ENCODE peak calls at places on chromosomes 5 and 9, in nine cellular contexts. L, P, U, R, M, W, B, S and G are unnamed samples.

GRCh38 chr9:92384373-92384772 is 20.0 kb downstream of the OGN start:
- DNase-seq in L (no peak), P (no peak), U (no peak), R (no peak), M (peak; percentile 74), W (no peak), B (no peak), S (peak; percentile 69), G (no peak)

GRCh38 chr5:16812911-16813310 is 123.2 kb downstream of the MYO10 start:
- DNase-seq in L (peak; percentile 14), P (no peak), U (no peak), R (no peak), M (peak; percentile 86), W (no peak), B (no peak), S (peak; percentile 61), G (no peak)

GRCh38 chr5:36787365-36787764 is 89.2 kb upstream of the NIPBL start:
- DNase-seq in L (no peak), P (no peak), U (no peak), R (no peak), M (no peak), W (no peak), B (no peak), S (no peak), G (no peak)

GRCh38 chr5:175102717-175103116 is 341.3 kb downstream of the DRD1 start:
- DNase-seq in L (no peak), P (no peak), U (no peak), R (no peak), M (no peak), W (no peak), B (no peak), S (no peak), G (no peak)

GRCh38 chr9:22354699-22355384 is 91.8 kb upstream of the DMRTA1 start:
- DNase-seq in L (no peak), P (no peak), U (no peak), R (no peak), M (peak; percentile 11), W (no peak), B (no peak), S (no peak), G (no peak)

GRCh38 chr5:126857472-126858410 is 80.8 kb downstream of the LMNB1 start:
- DNase-seq in L (no peak), P (no peak), U (no peak), R (no peak), M (no peak), W (peak; percentile 69), B (no peak), S (peak; percentile 35), G (no peak)

GRCh38 chr5:57171818-57172465 is 1.9 kb upstream of the GPBP1 start:
- DNase-seq in L (peak; percentile 39), P (no peak), U (no peak), R (no peak), M (peak; percentile 83), W (no peak), B (no peak), S (peak; percentile 54), G (no peak)

GRCh38 chr5:173452098-173452497 is 123.9 kb upstream of the STC2 start:
- DNase-seq in L (no peak), P (no peak), U (peak; percentile 43), R (no peak), M (no peak), W (no peak), B (no peak), S (peak; percentile 81), G (no peak)

GRCh38 chr5:168898261-168898911 is 319.2 kb upstream of the PANK3 start:
- DNase-seq in L (no peak), P (no peak), U (no peak), R (no peak), M (no peak), W (no peak), B (no peak), S (no peak), G (no peak)

GRCh38 chr9:127562841-127563523 is 49.1 kb upstream of the STXBP1 start:
- DNase-seq in L (no peak), P (peak; percentile 76), U (no peak), R (no peak), M (peak; percentile 76), W (peak; percentile 45), B (no peak), S (peak; percentile 87), G (no peak)
- H3K36me3 ChIP-seq in L (no peaks in the 10 kb centered on the region), P (no peaks in the 10 kb centered on the region), U (peaks cover 6% of the 10 kb centered on the region), R (peaks cover 45% of the 10 kb centered on the region), M (peaks cover 24% of the 10 kb centered on the region), W (no peaks in the 10 kb centered on the region), B (peaks cover 74% of the 10 kb centered on the region), S (peaks cover 47% of the 10 kb centered on the region), G (no peaks in the 10 kb centered on the region)

DNA sequence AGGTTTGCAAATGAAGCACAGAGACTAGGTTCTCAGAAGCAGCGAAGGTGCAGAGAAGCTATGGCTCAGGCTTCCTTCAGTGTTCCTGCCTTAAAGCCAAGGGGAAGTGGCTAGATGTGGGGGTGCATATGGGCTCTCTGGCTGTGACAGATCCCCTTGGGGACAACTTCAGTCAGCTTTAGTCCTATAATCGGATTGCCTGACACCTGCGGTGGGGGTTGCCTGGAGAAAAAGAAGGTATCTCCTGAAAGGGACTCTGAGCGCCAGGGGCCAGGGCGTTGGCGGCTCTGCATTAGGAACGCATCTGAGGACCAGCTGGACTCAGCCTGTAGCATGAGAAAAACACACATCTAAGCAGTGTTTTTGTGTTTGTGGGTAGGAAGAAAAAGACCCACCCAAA is 84.3 kb upstream of the OTULINL start:
- DNase-seq in L (no peak), P (no peak), U (no peak), R (peak; percentile 96), M (no peak), W (no peak), B (no peak), S (no peak), G (no peak)
- H3K36me3 ChIP-seq in L (peaks cover 35% of the 10 kb centered on the region), P (no peaks in the 10 kb centered on the region), U (peaks cover 96% of the 10 kb centered on the region), R (peaks cover 15% of the 10 kb centered on the region), M (peaks cover 27% of the 10 kb centered on the region), W (no peaks in the 10 kb centered on the region), B (peaks cover 81% of the 10 kb centered on the region), S (peaks cover 87% of the 10 kb centered on the region), G (peaks cover 4% of the 10 kb centered on the region)

GRCh38 chr9:81611664-81612063 is 77.7 kb downstream of the TLE1 start:
- DNase-seq in L (no peak), P (no peak), U (no peak), R (no peak), M (no peak), W (no peak), B (no peak), S (no peak), G (no peak)

GRCh38 chr9:81610739-81611107 is 78.6 kb downstream of the TLE1 start:
- DNase-seq in L (no peak), P (no peak), U (no peak), R (no peak), M (no peak), W (no peak), B (no peak), S (no peak), G (no peak)

GRCh38 chr9:81616141-81616540 is 73.2 kb downstream of the TLE1 start:
- DNase-seq in L (no peak), P (no peak), U (no peak), R (no peak), M (no peak), W (no peak), B (no peak), S (no peak), G (no peak)

GRCh38 chr9:81614335-81614734 is 75.0 kb downstream of the TLE1 start:
- DNase-seq in L (no peak), P (no peak), U (no peak), R (no peak), M (no peak), W (no peak), B (no peak), S (no peak), G (no peak)

DNA sequence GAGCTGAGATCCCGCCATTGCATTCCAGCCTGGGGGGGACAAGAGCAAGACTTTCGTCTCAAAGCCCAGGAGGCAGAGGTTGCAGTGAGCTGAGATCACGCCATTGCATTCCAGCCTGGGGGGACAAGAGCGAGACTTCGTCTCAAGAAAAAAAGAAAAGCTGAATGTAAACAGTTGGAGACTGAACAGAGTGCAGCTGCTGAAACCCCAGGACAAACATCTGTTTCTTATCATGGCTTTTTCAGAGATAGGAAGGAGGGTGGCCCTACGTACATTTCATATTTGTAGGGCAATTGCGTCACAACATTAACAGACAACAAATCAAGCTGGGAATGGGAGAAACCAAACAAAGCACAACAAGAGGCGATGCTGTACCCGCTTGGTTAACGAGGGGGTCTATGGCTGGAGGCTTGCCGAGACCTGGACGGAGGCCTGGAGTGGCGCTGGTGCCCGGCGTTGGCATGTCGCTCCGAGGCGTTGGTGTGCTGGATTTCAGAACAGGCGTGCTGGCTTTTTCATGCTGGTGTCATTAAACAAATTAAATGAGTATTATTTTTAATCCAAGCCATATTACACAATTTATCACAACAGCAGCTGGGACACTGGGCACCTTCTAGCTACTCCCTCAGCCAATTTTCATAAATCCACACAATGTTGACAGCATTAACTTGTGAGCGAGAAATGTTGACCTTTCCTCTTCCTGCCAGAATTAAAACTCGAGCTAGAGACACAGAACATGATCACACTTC is 76.2 kb downstream of the TLE1 start:
- DNase-seq in L (peak; percentile 47), P (no peak), U (peak; percentile 45), R (no peak), M (no peak), W (peak; percentile 76), B (no peak), S (peak; percentile 98), G (no peak)
- H3K36me3 ChIP-seq in L (peaks cover 13% of the 10 kb centered on the region), P (no peaks in the 10 kb centered on the region), U (peaks cover 52% of the 10 kb centered on the region), R (peaks cover 73% of the 10 kb centered on the region), M (peaks cover 21% of the 10 kb centered on the region), W (no peaks in the 10 kb centered on the region), B (peaks cover 53% of the 10 kb centered on the region), S (peaks cover 37% of the 10 kb centered on the region), G (peaks cover 14% of the 10 kb centered on the region)

GRCh38 chr9:37769995-37770394 is 14.9 kb downstream of the EXOSC3 start:
- DNase-seq in L (no peak), P (no peak), U (no peak), R (no peak), M (no peak), W (no peak), B (no peak), S (no peak), G (no peak)

GRCh38 chr9:37778534-37778933 is 6.3 kb downstream of the EXOSC3 start:
- DNase-seq in L (no peak), P (no peak), U (no peak), R (no peak), M (peak; percentile 59), W (no peak), B (no peak), S (no peak), G (no peak)

GRCh38 chr9:37776328-37776727 is 8.5 kb downstream of the EXOSC3 start:
- DNase-seq in L (no peak), P (no peak), U (no peak), R (no peak), M (peak; percentile 27), W (no peak), B (no peak), S (peak; percentile 80), G (no peak)

DNA sequence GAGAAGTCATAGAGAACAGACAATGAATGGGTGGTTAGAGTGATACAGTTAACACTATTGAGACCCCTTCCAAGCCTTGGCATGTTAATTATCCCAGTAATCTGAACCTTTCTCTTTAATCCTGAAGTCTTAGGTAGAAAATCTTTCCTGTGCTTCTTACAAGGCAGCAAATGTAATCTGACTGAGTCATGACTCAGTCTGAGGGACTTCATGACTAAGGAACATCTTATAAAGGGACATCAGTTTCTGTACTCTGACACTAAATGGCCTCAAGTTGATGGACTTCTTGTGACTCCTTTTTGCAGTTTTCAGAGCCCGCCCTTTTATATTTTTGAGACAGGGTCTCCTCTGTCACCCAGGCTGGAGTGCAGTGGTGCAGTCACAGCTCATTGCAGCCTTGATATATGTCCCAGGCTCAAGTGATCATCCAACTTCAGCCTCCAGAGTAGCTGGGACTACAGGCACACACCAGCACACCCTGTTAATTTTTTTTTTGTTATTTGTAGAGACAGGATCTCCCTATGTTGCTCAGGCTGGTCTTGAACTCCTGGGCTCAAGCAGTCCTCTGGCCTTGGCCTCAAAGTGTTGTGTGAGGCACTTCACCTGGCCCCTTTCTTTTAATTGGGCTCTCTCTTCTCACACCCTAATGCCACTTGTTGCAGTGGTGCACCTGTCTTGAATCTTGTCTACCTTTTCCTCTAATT is 9.5 kb downstream of the EXOSC3 start:
- DNase-seq in L (no peak), P (no peak), U (no peak), R (no peak), M (peak; percentile 8), W (no peak), B (no peak), S (peak; percentile 58), G (no peak)
- H3K36me3 ChIP-seq in L (peaks cover 31% of the 10 kb centered on the region), P (no peaks in the 10 kb centered on the region), U (peaks cover 75% of the 10 kb centered on the region), R (peaks cover 52% of the 10 kb centered on the region), M (peaks cover 7% of the 10 kb centered on the region), W (no peaks in the 10 kb centered on the region), B (peaks cover 84% of the 10 kb centered on the region), S (peaks cover 25% of the 10 kb centered on the region), G (peaks cover 1% of the 10 kb centered on the region)